ENCODE peak calls at places on chromosomes 2 and 18, in nine cellular contexts. S is MM.1S, C is mammary epithelial cell, Q is NB4, J is adrenal gland, P is progenitor cell of endocrine pancreas, W is tibial artery, F is GM13977, N is A549. O is an unnamed sample.

GRCh38 chr2:100012575-100012974 is 129.8 kb downstream of the AFF3 start:
- DNase-seq in S (no peak), C (no peak), Q (no peak), J (no peak), P (no peak), W (no peak), F (no peak), N (no peak), O (no peak)

GRCh38 chr2:133975676-133976428 is 278.0 kb upstream of the MGAT5 start:
- DNase-seq in S (peak; percentile 41), C (no peak), Q (no peak), J (no peak), P (no peak), W (no peak), F (no peak), N (no peak), O (no peak)

GRCh38 chr18:23982154-23983071 is 32.1 kb upstream of the TTC39C start:
- DNase-seq in S (no peak), C (no peak), Q (no peak), J (peak; percentile 83), P (no peak), W (peak; percentile 75), F (no peak), N (peak; percentile 33), O (no peak)

GRCh38 chr2:197707316-197708213 is 2.4 kb downstream of the MARS2 start:
- DNase-seq in S (peak; percentile 56), C (peak; percentile 43), Q (peak; percentile 77), J (no peak), P (no peak), W (no peak), F (peak; percentile 25), N (peak; percentile 57), O (no peak)

GRCh38 chr2:3282056-3282998 is 95.3 kb downstream of the EIPR1 start:
- DNase-seq in S (no peak), C (peak; percentile 86), Q (no peak), J (peak; percentile 95), P (no peak), W (peak; percentile 5), F (no peak), N (no peak), O (no peak)

GRCh38 chr2:175877845-175878563 is 124.1 kb downstream of the LNPK start:
- DNase-seq in S (no peak), C (no peak), Q (no peak), J (no peak), P (no peak), W (peak; percentile 24), F (no peak), N (peak; percentile 4), O (no peak)

GRCh38 chr2:100964706-100965269 is 37.3 kb upstream of the RPL31 start:
- DNase-seq in S (no peak), C (no peak), Q (no peak), J (no peak), P (no peak), W (no peak), F (no peak), N (no peak), O (no peak)

GRCh38 chr2:10426726-10427567 is 21.2 kb downstream of the ODC1 start:
- DNase-seq in S (no peak), C (no peak), Q (no peak), J (no peak), P (no peak), W (no peak), F (no peak), N (no peak), O (no peak)

GRCh38 chr18:74806700-74807416 is 209.2 kb downstream of the ZNF407 start:
- DNase-seq in S (peak; percentile 52), C (peak; percentile 91), Q (no peak), J (no peak), P (no peak), W (no peak), F (peak; percentile 53), N (peak; percentile 47), O (no peak)

GRCh38 chr2:43676322-43677050 is at the start of gene C1GALT1C1L:
- DNase-seq in S (no peak), C (peak; percentile 40), Q (peak; percentile 79), J (peak; percentile 62), P (no peak), W (peak; percentile 45), F (no peak), N (peak; percentile 64), O (no peak)

GRCh38 chr2:171523339-171523931 is 1.2 kb downstream of the CYBRD1 start:
- DNase-seq in S (no peak), C (peak; percentile 54), Q (peak; percentile 93), J (peak; percentile 89), P (peak; percentile 21), W (peak; percentile 94), F (peak; percentile 47), N (peak; percentile 79), O (no peak)

GRCh38 chr2:221596192-221596591 is 24.1 kb upstream of the EPHA4 start:
- DNase-seq in S (no peak), C (peak; percentile 57), Q (no peak), J (no peak), P (no peak), W (no peak), F (no peak), N (peak; percentile 10), O (no peak)

GRCh38 chr2:11955883-11956282 is 209.5 kb downstream of the LPIN1 start:
- DNase-seq in S (no peak), C (no peak), Q (peak; percentile 78), J (no peak), P (no peak), W (no peak), F (no peak), N (no peak), O (no peak)

GRCh38 chr2:70890469-70891065 is 45.1 kb upstream of the ATP6V1B1 start:
- DNase-seq in S (no peak), C (no peak), Q (no peak), J (no peak), P (no peak), W (no peak), F (no peak), N (no peak), O (no peak)

GRCh38 chr2:28593356-28593755 is 97.5 kb downstream of the PLB1 start:
- DNase-seq in S (no peak), C (no peak), Q (no peak), J (no peak), P (no peak), W (no peak), F (no peak), N (no peak), O (no peak)

DNA sequence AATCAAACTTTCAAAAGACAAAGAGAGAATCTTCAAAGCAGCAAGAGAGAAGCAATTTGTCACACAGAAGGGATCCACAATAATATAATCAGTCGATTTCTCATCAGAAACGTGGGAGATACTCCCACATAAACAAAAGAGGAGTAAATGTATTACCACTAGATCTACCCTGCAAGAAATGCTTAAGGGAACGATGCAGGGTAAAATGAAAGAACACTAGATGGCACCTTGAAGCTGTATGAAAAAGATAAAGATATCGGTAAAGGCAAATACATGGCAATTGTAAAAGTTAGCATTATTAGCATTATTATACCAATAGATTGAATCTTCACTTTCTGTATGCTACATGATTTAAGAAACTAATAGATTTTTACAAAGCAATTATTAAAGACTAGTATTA is 677.0 kb downstream of the SUCLG1 start:
- DNase-seq in S (no peak), C (no peak), Q (peak; percentile 5), J (no peak), P (no peak), W (no peak), F (no peak), N (peak; percentile 4), O (no peak)
- TF ChIP-seq CTCF in S (no peak), C (peak; percentile 2), Q (no peak), J (no peak), P (no peak), W (no peak), F (no peak), N (no peak), O (no peak)

DNA sequence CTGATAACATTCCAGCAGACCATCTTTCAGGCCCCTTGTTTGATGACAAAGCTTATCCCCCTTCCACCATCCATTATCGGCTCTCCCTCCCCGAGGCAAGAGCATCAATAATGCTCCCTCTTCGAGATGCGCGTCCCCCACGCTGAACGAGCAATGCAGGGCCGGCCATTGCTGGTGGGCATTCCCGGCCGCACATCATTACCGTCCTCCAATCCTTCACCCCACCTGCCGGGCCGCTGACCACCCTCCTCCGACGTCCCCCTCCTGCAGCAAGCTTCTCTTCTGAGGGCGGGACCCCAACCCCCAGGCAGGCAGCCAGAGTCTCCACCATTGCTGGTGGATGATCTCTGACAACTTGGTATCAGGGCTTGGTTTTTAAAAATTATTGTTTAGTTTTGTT is 208.6 kb downstream of the SMAD2 start:
- DNase-seq in S (no peak), C (no peak), Q (no peak), J (no peak), P (no peak), W (no peak), F (no peak), N (no peak), O (no peak)
- TF ChIP-seq CTCF in S (no peak), C (no peak), Q (no peak), J (no peak), P (no peak), W (no peak), F (no peak), N (no peak), O (no peak)

DNA sequence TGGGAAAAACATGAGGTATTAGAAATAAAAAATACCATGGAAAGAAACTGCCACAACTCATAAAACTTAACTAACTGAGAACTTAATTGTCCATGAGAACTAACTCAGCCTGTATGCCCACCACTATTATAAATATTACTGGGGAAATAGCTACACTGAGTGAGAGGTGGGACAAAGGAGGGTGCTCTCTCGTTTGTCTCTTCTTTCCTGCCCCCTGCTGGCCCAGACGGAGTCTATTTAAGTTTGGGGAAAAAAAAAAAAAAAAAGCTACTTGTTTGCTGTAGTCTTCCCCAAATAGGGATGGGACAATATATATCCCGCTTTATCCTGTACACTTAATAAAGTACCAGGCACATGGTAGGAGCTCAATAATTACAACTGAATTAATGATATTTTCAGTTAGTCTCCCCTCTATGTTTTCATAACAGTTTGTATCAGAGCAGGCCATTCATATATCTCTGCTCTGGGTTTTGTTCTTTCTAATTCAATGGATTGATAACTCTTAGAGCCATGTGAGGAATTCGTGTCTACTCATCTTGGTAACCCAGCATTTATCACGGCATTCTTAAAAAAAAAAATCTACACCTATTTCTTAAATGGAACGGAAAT is 647.7 kb upstream of the PKDCC start:
- DNase-seq in S (peak; percentile 18), C (no peak), Q (peak; percentile 37), J (peak; percentile 39), P (no peak), W (no peak), F (no peak), N (peak; percentile 37), O (no peak)
- TF ChIP-seq CTCF in S (peak; percentile 47), C (peak; percentile 11), Q (peak; percentile 26), J (peak; percentile 37), P (peak; percentile 51), W (no peak), F (no peak), N (peak; percentile 28), O (peak; percentile 42)

DNA sequence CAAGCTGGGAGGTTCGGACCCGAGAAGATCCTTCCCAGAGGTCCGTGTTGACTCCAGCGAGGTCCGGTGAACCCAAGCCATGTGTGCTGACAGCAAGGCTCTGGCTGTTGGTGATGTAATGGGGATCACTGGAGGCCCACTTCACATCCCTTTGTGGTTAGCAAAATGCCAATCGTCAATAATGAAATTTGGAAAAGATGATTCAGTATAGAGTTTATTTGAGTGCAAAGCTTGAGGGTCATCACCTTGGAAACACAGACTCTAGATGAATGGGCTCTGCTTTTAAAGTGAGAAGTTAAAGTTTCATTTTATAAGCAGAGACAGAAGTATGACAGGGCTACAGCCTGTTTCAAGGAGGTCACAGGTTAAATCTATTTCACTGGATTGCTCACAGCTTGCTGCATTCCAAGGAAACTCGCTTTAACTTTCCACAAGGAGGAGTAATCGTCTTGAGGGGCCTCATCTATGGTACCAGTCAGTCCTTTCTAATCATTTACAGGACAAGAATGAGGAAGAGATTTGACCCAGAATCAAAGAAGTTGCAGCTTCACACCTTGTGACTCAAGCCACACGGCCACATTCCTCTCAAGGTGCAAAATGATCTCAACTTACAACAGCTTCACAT is 140.5 kb downstream of the TPO start:
- DNase-seq in S (no peak), C (peak; percentile 35), Q (no peak), J (peak; percentile 31), P (no peak), W (no peak), F (no peak), N (peak; percentile 58), O (no peak)
- TF ChIP-seq CTCF in S (no peak), C (no peak), Q (no peak), J (peak; percentile 28), P (no peak), W (no peak), F (no peak), N (no peak), O (no peak)